ENCODE peak calls at places on chromosomes 6 and 20, in seven cellular contexts. F is tibial artery, W is spleen, X is tibial nerve, T is psoas muscle, H is IMR-90, S is neural progenitor cell. I is an unnamed sample.

GRCh38 chr20:63323298-63323820 is 30.4 kb downstream of the COL20A1 start:
- DNase-seq in X (no peak), T (no peak), W (no peak), H (no peak), F (no peak), S (no peak), I (no peak)

GRCh38 chr6:136073216-136073615 is 176.9 kb downstream of the MTFR2 start:
- DNase-seq in H (no peak), X (no peak), W (no peak), T (no peak), F (no peak), S (no peak), I (no peak)

GRCh38 chr20:39880890-39881289 is 808.1 kb downstream of the MAFB start:
- DNase-seq in W (no peak), T (no peak), S (no peak), H (no peak), X (no peak), F (no peak), I (no peak)

GRCh38 chr6:31775184-31775583 is 1.9 kb downstream of the VWA7 start:
- DNase-seq in H (no peak), X (no peak), S (no peak), W (no peak), T (no peak), F (no peak), I (no peak)

GRCh38 chr6:115934829-115935228 is 125.9 kb downstream of the FRK start:
- DNase-seq in F (no peak), H (no peak), W (no peak), T (no peak), X (no peak), S (no peak), I (no peak)

GRCh38 chr6:35737413-35738211 is 780 bp downstream of the ARMC12 start:
- DNase-seq in T (no peak), W (peak; percentile 73), S (no peak), X (no peak), F (no peak), H (peak; percentile 87), I (no peak)

GRCh38 chr6:49607391-49607982 is 29.2 kb downstream of the RHAG start:
- DNase-seq in T (no peak), H (no peak), W (no peak), F (no peak), X (no peak), S (no peak), I (no peak)

GRCh38 chr6:28974505-28974904 is 30.6 kb downstream of the ZNF311 start:
- DNase-seq in S (no peak), T (no peak), X (no peak), W (no peak), H (no peak), F (no peak), I (no peak)

GRCh38 chr6:90233994-90234393 is 62.6 kb downstream of the BACH2 start:
- DNase-seq in X (no peak), F (no peak), W (no peak), T (no peak), S (no peak), H (no peak), I (no peak)

GRCh38 chr6:157392927-157393666 is 12.1 kb downstream of the ZDHHC14 start:
- DNase-seq in T (no peak), W (no peak), H (no peak), X (no peak), F (no peak), S (no peak), I (no peak)

GRCh38 chr6:82246802-82247633 is 526 bp downstream of the IBTK start:
- DNase-seq in H (peak; percentile 30), T (peak; percentile 64), W (no peak), F (peak; percentile 58), S (peak; percentile 88), X (no peak), I (peak; percentile 60)

GRCh38 chr6:43454290-43455033 is 886 bp downstream of the DLK2 start:
- DNase-seq in W (peak; percentile 95), F (peak; percentile 79), S (peak; percentile 92), T (peak; percentile 88), H (peak; percentile 81), X (peak; percentile 72), I (peak; percentile 85)

GRCh38 chr6:128570439-128571063 is 50.2 kb upstream of the PTPRK start:
- DNase-seq in H (no peak), X (no peak), F (no peak), S (no peak), W (no peak), T (no peak), I (no peak)

GRCh38 chr6:35425284-35425683 is 26.9 kb upstream of the FANCE start:
- DNase-seq in F (no peak), H (peak; percentile 96), W (no peak), X (no peak), T (no peak), S (peak; percentile 23), I (no peak)

GRCh38 chr6:41846666-41847237 is 48.4 kb downstream of the USP49 start:
- DNase-seq in T (no peak), H (peak; percentile 94), F (peak; percentile 58), W (no peak), S (peak; percentile 69), X (no peak), I (no peak)

GRCh38 chr6:513961-514360 is 122.4 kb downstream of the IRF4 start:
- DNase-seq in T (no peak), H (no peak), F (no peak), W (no peak), S (no peak), X (no peak), I (no peak)

GRCh38 chr6:116402108-116402507 is 31.4 kb downstream of the DSE start:
- DNase-seq in W (no peak), F (no peak), H (peak; percentile 16), X (no peak), T (no peak), S (no peak), I (no peak)

GRCh38 chr6:168128006-168128630 is 49.1 kb upstream of the FRMD1 start:
- DNase-seq in W (no peak), S (no peak), H (no peak), F (no peak), X (no peak), T (no peak), I (no peak)

GRCh38 chr6:168125429-168126001 is 46.5 kb upstream of the FRMD1 start:
- DNase-seq in X (no peak), W (peak; percentile 63), H (no peak), S (no peak), F (no peak), T (no peak), I (no peak)

GRCh38 chr6:168124921-168125320 is 45.9 kb upstream of the FRMD1 start:
- DNase-seq in S (no peak), T (no peak), F (no peak), X (no peak), W (peak; percentile 50), H (no peak), I (no peak)

GRCh38 chr6:168127384-168127868 is 48.4 kb upstream of the FRMD1 start:
- DNase-seq in S (no peak), T (no peak), X (no peak), W (no peak), F (no peak), H (no peak), I (no peak)

DNA sequence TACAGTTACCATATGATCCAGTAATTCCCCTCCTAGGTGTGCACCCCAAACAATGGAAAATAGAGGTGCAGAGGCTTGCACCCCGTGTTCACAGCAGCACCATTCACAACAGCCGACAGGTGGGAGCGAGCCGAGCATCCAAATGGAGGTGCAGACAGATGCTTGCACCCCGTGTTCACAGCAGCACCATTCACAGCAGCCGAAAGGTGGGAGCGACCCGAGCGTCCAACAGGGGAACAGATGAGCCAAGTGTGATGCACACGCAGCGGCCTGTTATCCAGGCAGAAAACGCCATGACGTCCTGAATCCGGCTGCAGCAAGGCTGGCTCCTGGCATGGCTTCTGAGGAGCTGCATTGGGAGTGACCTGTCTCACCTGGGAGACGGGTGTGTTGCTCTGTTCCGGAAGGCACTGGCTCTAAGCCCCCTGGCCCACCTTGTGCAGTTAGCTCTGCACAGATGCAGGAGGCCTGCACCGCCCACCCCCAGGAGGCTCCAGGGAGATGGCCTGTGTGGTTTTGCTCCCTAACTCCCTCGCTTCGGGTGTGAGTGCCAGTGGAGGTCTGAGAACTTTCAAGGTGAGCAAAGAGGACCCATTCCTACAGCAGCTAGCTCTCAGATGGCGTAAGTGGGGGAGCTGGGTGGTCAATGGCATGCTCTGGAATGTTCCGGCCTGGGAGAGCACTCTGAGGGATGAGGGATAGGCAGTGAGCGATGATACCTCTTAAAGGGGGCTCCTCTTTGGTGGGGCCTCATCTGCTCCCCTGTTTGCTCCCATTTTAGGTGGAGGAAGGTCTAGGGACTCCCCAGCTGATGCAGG is 47.8 kb upstream of the FRMD1 start:
- DNase-seq in W (peak; percentile 52), H (no peak), F (no peak), X (no peak), S (no peak), T (no peak), I (no peak)
- H3K27me3 ChIP-seq in W (no peaks in the 10 kb centered on the region), H (peaks cover 15% of the 10 kb centered on the region), F (peaks cover 7% of the 10 kb centered on the region), X (no peaks in the 10 kb centered on the region), S (peaks cover 5% of the 10 kb centered on the region), T (no peaks in the 10 kb centered on the region), I (no peaks in the 10 kb centered on the region)

GRCh38 chr20:5650191-5650691 is 100.0 kb upstream of the SHLD1 start:
- DNase-seq in X (no peak), S (no peak), H (no peak), W (no peak), F (no peak), T (no peak), I (no peak)

GRCh38 chr20:5654557-5654956 is 95.6 kb upstream of the SHLD1 start:
- DNase-seq in H (peak; percentile 97), T (no peak), X (no peak), F (no peak), S (no peak), W (no peak), I (no peak)

GRCh38 chr20:5656136-5656535 is 94.1 kb upstream of the SHLD1 start:
- DNase-seq in W (no peak), H (no peak), X (no peak), F (no peak), T (no peak), S (no peak), I (no peak)

GRCh38 chr20:5657190-5657872 is 92.9 kb upstream of the SHLD1 start:
- DNase-seq in F (peak; percentile 48), X (no peak), H (peak; percentile 99), S (no peak), W (no peak), T (peak; percentile 34), I (no peak)

GRCh38 chr20:5652626-5653573 is 97.3 kb upstream of the SHLD1 start:
- DNase-seq in H (peak; percentile 98), S (no peak), W (no peak), X (no peak), F (no peak), T (no peak), I (no peak)
- H3K27ac ChIP-seq in H (peak overlapping the region; percentile 85), S (no peak overlapping the region), W (peak overlapping the region; percentile 72), X (peak overlapping the region; percentile 47), F (no peak overlapping the region), T (no peak overlapping the region), I (no peak overlapping the region)

GRCh38 chr6:106473807-106474206 is 113.3 kb downstream of the CRYBG1 start:
- DNase-seq in H (peak; percentile 80), T (no peak), X (no peak), F (no peak), S (no peak), W (no peak), I (no peak)
- TF ChIP-seq CTCF in H (no peak), T (no peak), X (no peak), F (no peak), S (no peak), W (no peak), I (no peak)

DNA sequence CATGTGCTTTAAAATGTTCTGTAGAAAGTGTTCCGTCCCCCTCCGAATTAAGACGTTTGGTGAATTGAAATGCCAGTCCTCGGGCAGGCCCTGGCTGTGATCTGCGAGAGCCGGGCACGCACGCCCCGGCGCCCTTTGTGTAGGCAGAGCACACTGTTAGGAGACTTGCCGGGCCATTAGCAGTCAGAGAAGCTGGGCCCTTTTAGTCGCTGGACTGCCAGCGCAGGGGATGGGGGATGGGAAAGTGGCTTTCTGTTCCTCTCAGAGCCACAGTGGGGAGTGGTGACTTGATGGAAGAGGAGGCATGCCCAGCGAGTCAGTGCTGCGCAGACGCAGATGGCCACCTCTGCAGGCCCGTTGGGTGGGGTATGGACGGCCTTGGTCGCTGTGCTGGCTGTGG is 2.2 kb downstream of the PPP1R3G start:
- DNase-seq in H (no peak), T (peak; percentile 42), W (no peak), S (peak; percentile 69), X (no peak), F (peak; percentile 56), I (peak; percentile 37)
- H3K27me3 ChIP-seq in H (peaks cover 46% of the 10 kb centered on the region), T (no peaks in the 10 kb centered on the region), W (peaks cover 28% of the 10 kb centered on the region), S (peaks cover 73% of the 10 kb centered on the region), X (no peaks in the 10 kb centered on the region), F (no peaks in the 10 kb centered on the region), I (no peaks in the 10 kb centered on the region)